ENCODE peak calls at places on chromosomes 6 and 20, in four cellular contexts. One of them, this sample, is unnamed.

GRCh38 chr6:148509789-148510581 is 167.3 kb downstream of the SASH1 start:
- DNase-seq in HCT116: no peak
- DNase-seq in neural progenitor cell: no peak
- DNase-seq in GM23248: peak; percentile 98
- DNase-seq in this sample: peak; percentile 100

GRCh38 chr6:29653452-29654038 is 3.3 kb upstream of the MOG start:
- DNase-seq in HCT116: peak; percentile 74
- DNase-seq in neural progenitor cell: peak; percentile 87
- DNase-seq in GM23248: peak; percentile 76
- DNase-seq in this sample: peak; percentile 83

GRCh38 chr6:143965503-143966171 is 42.4 kb downstream of the PLAGL1 start:
- DNase-seq in HCT116: no peak
- DNase-seq in neural progenitor cell: no peak
- DNase-seq in GM23248: peak; percentile 57
- DNase-seq in this sample: peak; percentile 71

GRCh38 chr20:49690899-49691620 is 22.6 kb downstream of the B4GALT5 start:
- DNase-seq in HCT116: peak; percentile 73
- DNase-seq in neural progenitor cell: no peak
- DNase-seq in GM23248: peak; percentile 57
- DNase-seq in this sample: peak; percentile 72

GRCh38 chr6:89434954-89435353 is 2.0 kb downstream of the ANKRD6 start:
- DNase-seq in HCT116: no peak
- DNase-seq in neural progenitor cell: no peak
- DNase-seq in GM23248: no peak
- DNase-seq in this sample: no peak

GRCh38 chr6:89411269-89412070 is 603 bp downstream of the RRAGD start:
- DNase-seq in HCT116: no peak
- DNase-seq in neural progenitor cell: peak; percentile 83
- DNase-seq in GM23248: peak; percentile 54
- DNase-seq in this sample: no peak

GRCh38 chr20:50834599-50835005 is 39.7 kb downstream of the BCAS4 start:
- DNase-seq in HCT116: no peak
- DNase-seq in neural progenitor cell: no peak
- DNase-seq in GM23248: peak; percentile 65
- DNase-seq in this sample: peak; percentile 89

GRCh38 chr6:33504486-33504885 is 50.1 kb downstream of the ZBTB9 start:
- DNase-seq in HCT116: no peak
- DNase-seq in neural progenitor cell: no peak
- DNase-seq in GM23248: no peak
- DNase-seq in this sample: no peak

GRCh38 chr20:62924567-62925419 is 1.5 kb downstream of the DIDO1 start:
- DNase-seq in HCT116: no peak
- DNase-seq in neural progenitor cell: no peak
- DNase-seq in GM23248: peak; percentile 77
- DNase-seq in this sample: peak; percentile 49

GRCh38 chr6:90003069-90003800 is 109.0 kb downstream of the GJA10 start:
- DNase-seq in HCT116: no peak
- DNase-seq in neural progenitor cell: no peak
- DNase-seq in GM23248: no peak
- DNase-seq in this sample: peak; percentile 61

GRCh38 chr6:3270258-3270657 is 11.5 kb downstream of the PSMG4 start:
- DNase-seq in HCT116: no peak
- DNase-seq in neural progenitor cell: no peak
- DNase-seq in GM23248: no peak
- DNase-seq in this sample: no peak

GRCh38 chr6:169215201-169215661 is 38.4 kb downstream of the THBS2 start:
- DNase-seq in HCT116: no peak
- DNase-seq in neural progenitor cell: no peak
- DNase-seq in GM23248: peak; percentile 48
- DNase-seq in this sample: peak; percentile 48

DNA sequence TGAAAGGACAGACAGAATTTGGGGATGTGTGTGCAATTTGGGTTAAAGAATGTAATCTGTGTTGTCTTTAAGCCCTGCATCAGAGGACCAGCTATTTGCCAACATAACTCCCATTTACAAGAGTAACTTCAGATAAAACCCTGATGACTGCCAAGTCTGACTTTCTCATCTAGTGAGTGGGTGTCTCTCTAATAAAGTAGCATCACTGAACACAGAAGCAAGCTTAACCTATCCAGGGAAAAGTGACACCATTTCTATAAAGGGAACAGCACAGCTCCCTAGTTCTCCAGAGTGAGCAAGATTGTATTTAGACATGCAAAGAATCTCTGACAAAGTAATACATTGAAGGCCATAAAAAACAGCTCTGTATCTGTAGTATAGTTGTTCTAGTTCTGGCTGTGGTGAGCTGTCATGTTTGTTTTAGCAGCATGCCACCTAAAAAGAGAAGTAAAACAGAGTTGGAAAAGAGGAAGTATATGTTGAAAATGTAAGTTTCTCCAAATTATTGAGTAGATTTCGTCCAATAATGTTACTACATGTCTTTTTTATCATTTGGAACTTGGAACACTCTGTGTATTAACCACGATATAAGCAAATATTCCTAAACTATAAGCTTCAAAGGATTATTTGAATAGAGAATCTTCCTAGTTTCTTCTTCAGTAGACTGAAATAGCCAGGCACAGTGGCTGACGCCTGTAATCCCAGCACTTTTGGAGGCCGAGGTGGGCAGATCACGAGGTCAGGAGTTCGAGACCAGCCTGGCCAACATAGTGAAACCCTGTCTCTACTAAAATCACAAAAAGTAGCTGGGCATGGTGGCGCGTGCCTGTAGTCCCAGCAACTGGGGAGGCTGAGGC is 8.8 kb upstream of the PIM1 start:
- DNase-seq in HCT116: no peak
- DNase-seq in neural progenitor cell: no peak
- DNase-seq in GM23248: peak; percentile 84
- DNase-seq in this sample: peak; percentile 56
- H2AFZ ChIP-seq in HCT116: no peak overlapping the region
- H2AFZ ChIP-seq in neural progenitor cell: no peak overlapping the region
- H2AFZ ChIP-seq in GM23248: peak overlapping the region; percentile 41
- H2AFZ ChIP-seq in this sample: no peak overlapping the region

DNA sequence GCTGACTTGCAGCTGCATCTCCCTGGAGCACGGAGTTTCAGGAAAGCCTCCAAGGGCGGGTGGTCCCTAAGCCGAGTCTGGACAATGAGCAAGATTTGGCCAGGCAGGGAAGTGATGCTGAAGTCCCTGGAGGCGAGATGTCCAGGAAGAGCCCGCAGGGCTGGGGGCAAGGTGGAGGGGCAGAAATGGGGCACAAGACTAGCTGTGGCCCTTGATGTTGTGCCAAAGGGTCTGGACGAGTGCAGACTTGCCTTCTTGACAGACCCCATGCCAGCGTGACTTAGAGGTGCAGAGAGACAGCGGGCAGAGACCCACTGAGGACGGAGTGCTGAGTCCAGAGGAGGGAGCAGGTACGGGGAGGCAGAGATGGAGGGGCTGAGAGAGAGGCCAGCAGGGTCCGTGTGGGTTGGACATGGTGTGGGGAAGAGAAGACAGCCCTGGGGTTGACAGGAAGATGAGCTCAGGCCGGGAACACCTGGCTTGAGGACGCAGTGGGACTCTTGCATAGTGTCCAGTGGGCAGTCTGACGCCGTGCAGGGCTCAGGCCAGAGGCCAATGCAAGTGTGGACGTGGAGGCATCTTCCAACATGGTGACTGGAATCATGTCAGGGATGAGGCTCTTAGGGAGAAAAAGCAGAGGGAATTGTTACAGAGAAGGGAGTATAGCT is 8.7 kb downstream of the UNC93A start:
- DNase-seq in HCT116: no peak
- DNase-seq in neural progenitor cell: no peak
- DNase-seq in GM23248: no peak
- DNase-seq in this sample: no peak
- H3K36me3 ChIP-seq in HCT116: no peaks in the 10 kb centered on the region
- H3K36me3 ChIP-seq in neural progenitor cell: no peaks in the 10 kb centered on the region
- H3K36me3 ChIP-seq in GM23248: no peaks in the 10 kb centered on the region
- H3K36me3 ChIP-seq in this sample: no peaks in the 10 kb centered on the region

GRCh38 chr6:156279306-156279969 is 497.7 kb upstream of the ARID1B start:
- DNase-seq in HCT116: no peak
- DNase-seq in neural progenitor cell: no peak
- DNase-seq in GM23248: no peak
- DNase-seq in this sample: no peak

GRCh38 chr6:156283091-156283490 is 494.1 kb upstream of the ARID1B start:
- DNase-seq in HCT116: no peak
- DNase-seq in neural progenitor cell: no peak
- DNase-seq in GM23248: no peak
- DNase-seq in this sample: no peak

GRCh38 chr6:156282087-156282486 is 495.1 kb upstream of the ARID1B start:
- DNase-seq in HCT116: no peak
- DNase-seq in neural progenitor cell: no peak
- DNase-seq in GM23248: no peak
- DNase-seq in this sample: no peak

GRCh38 chr6:156280131-156280530 is 497.0 kb upstream of the ARID1B start:
- DNase-seq in HCT116: no peak
- DNase-seq in neural progenitor cell: no peak
- DNase-seq in GM23248: no peak
- DNase-seq in this sample: no peak
- H3K4me3 ChIP-seq in HCT116: no peak overlapping the region
- H3K4me3 ChIP-seq in neural progenitor cell: no peak overlapping the region
- H3K4me3 ChIP-seq in GM23248: no peak overlapping the region
- H3K4me3 ChIP-seq in this sample: no peak overlapping the region

DNA sequence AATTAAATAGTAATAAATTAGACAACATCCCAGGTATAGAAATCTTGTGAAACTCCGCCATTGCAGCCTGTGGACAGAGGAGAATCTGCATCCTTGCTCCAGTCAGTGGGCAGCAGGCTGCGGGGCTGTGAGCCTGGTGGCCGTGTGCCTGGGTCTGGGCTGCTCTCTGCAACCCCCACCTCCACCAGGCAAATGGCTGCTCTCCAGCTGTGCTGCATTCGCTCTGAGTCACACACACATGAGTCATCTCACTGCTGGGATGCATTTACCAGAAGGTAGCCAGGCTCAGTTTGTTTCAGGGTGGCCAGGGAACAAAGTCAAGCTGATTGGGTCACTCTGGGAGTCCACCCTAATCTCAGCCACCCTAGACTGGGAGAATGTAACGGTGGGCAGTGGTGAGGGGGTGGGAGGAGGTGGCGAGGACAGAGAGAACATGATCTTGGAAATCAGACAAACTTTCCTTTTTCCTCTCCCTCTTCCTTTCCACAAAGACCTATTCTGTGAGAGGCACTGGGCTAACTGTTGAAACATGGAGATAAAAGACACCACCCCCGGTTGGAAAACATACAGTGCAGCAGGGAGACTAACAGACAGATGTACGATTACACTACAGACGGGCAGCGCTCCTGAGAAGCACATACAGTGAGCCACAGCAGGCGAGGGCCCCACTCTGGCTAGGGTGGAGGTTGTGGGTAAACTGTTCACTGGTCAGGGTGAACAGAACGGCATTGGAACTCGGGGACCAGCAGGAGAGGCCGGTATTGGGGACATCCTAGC is 59.2 kb downstream of the TRAM2 start:
- DNase-seq in HCT116: peak; percentile 80
- DNase-seq in neural progenitor cell: peak; percentile 49
- DNase-seq in GM23248: peak; percentile 99
- DNase-seq in this sample: peak; percentile 97
- H2AFZ ChIP-seq in HCT116: no peak overlapping the region
- H2AFZ ChIP-seq in neural progenitor cell: no peak overlapping the region
- H2AFZ ChIP-seq in GM23248: no peak overlapping the region
- H2AFZ ChIP-seq in this sample: no peak overlapping the region

DNA sequence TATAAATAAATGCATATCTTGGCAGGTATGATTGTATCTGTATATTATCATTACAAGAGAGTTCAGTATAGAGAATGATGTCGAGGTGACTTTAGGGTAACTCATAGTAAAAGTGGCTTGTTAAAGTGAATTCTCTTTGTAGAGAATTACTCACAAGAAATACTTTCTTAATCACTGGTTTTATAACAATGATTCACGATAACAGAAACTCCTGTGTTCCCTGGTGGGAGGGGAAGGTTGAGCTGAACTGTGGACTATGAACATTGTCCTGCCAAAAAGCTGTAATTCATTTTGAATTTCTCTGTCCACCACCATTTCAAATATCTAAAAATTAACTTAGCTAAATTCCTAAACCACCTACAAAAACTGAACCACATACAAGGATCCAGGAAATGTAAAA is 7.7 kb downstream of the TPMT start:
- DNase-seq in HCT116: no peak
- DNase-seq in neural progenitor cell: no peak
- DNase-seq in GM23248: peak; percentile 85
- DNase-seq in this sample: peak; percentile 75
- H3K36me3 ChIP-seq in HCT116: peaks cover under 1% of the 10 kb centered on the region
- H3K36me3 ChIP-seq in neural progenitor cell: no peaks in the 10 kb centered on the region
- H3K36me3 ChIP-seq in GM23248: peaks cover 11% of the 10 kb centered on the region
- H3K36me3 ChIP-seq in this sample: no peaks in the 10 kb centered on the region